ENCODE peak calls at places on chromosomes 2 and 18, in seven cellular contexts. K, A, Q, M, G, V and H are unnamed samples.

GRCh38 chr2:86072271-86072858 is 33.3 kb downstream of the POLR1A start:
- DNase-seq in K (no peak), A (no peak), Q (peak; percentile 49), M (no peak), G (peak; percentile 53), V (peak; percentile 89), H (peak; percentile 30)

GRCh38 chr18:45384137-45384998 is 230.9 kb upstream of the SLC14A2 start:
- DNase-seq in K (peak; percentile 59), A (no peak), Q (peak; percentile 59), M (peak; percentile 60), G (peak; percentile 59), V (peak; percentile 67), H (peak; percentile 28)

GRCh38 chr18:79516441-79516931 is 120.8 kb downstream of the NFATC1 start:
- DNase-seq in K (no peak), A (no peak), Q (no peak), M (peak; percentile 29), G (no peak), V (no peak), H (no peak)

GRCh38 chr2:221848286-221848685 is 276.2 kb upstream of the EPHA4 start:
- DNase-seq in K (peak; percentile 19), A (no peak), Q (no peak), M (no peak), G (no peak), V (no peak), H (no peak)

GRCh38 chr2:96856776-96857673 is 791 bp downstream of the ANKRD39 start:
- DNase-seq in K (no peak), A (no peak), Q (no peak), M (no peak), G (no peak), V (no peak), H (no peak)

GRCh38 chr2:48514591-48514990 is 15.4 kb upstream of the STON1 start:
- DNase-seq in K (no peak), A (no peak), Q (peak; percentile 70), M (no peak), G (no peak), V (no peak), H (no peak)

GRCh38 chr2:118774458-118775133 is 72.9 kb downstream of the EN1 start:
- DNase-seq in K (peak; percentile 60), A (no peak), Q (peak; percentile 44), M (peak; percentile 56), G (peak; percentile 49), V (peak; percentile 60), H (no peak)

GRCh38 chr2:27154990-27155615 is 6.3 kb downstream of the TCF23 start:
- DNase-seq in K (peak; percentile 41), A (no peak), Q (peak; percentile 70), M (no peak), G (no peak), V (no peak), H (no peak)

GRCh38 chr2:67919490-67919889 is 143.3 kb downstream of the C1D start:
- DNase-seq in K (no peak), A (no peak), Q (no peak), M (no peak), G (no peak), V (no peak), H (no peak)

GRCh38 chr2:58428553-58429284 is 187.6 kb upstream of the FANCL start:
- DNase-seq in K (no peak), A (no peak), Q (peak; percentile 43), M (no peak), G (no peak), V (peak; percentile 16), H (peak; percentile 71)

GRCh38 chr2:160906878-160907277 is 253.3 kb upstream of the TANK start:
- DNase-seq in K (no peak), A (no peak), Q (no peak), M (no peak), G (no peak), V (no peak), H (no peak)

GRCh38 chr2:138272524-138273210 is 228.9 kb upstream of the SPOPL start:
- DNase-seq in K (no peak), A (no peak), Q (no peak), M (no peak), G (no peak), V (no peak), H (no peak)

GRCh38 chr2:138086556-138086955 is 122.3 kb downstream of the HNMT start:
- DNase-seq in K (no peak), A (no peak), Q (no peak), M (no peak), G (no peak), V (no peak), H (no peak)

GRCh38 chr2:3574155-3574554 is 905 bp upstream of the RPS7 start:
- DNase-seq in K (no peak), A (no peak), Q (no peak), M (no peak), G (no peak), V (no peak), H (no peak)

GRCh38 chr2:233385489-233386044 is 31.3 kb downstream of the DGKD start:
- DNase-seq in K (no peak), A (no peak), Q (no peak), M (no peak), G (no peak), V (no peak), H (no peak)

GRCh38 chr2:138997849-138998517 is 217.8 kb upstream of the NXPH2 start:
- DNase-seq in K (peak; percentile 68), A (no peak), Q (no peak), M (no peak), G (no peak), V (no peak), H (no peak)

GRCh38 chr2:46002507-46002883 is 294.7 kb upstream of the EPAS1 start:
- DNase-seq in K (no peak), A (no peak), Q (no peak), M (no peak), G (no peak), V (no peak), H (no peak)

GRCh38 chr2:73886357-73886756 is 6.5 kb upstream of the ACTG2 start:
- DNase-seq in K (no peak), A (no peak), Q (no peak), M (no peak), G (no peak), V (no peak), H (no peak)

GRCh38 chr2:63001576-63001975 is 49.1 kb upstream of the OTX1 start:
- DNase-seq in K (no peak), A (no peak), Q (no peak), M (no peak), G (no peak), V (no peak), H (no peak)

GRCh38 chr18:44914028-44914427 is 233.3 kb downstream of the SETBP1 start:
- DNase-seq in K (no peak), A (no peak), Q (no peak), M (no peak), G (no peak), V (no peak), H (no peak)

DNA sequence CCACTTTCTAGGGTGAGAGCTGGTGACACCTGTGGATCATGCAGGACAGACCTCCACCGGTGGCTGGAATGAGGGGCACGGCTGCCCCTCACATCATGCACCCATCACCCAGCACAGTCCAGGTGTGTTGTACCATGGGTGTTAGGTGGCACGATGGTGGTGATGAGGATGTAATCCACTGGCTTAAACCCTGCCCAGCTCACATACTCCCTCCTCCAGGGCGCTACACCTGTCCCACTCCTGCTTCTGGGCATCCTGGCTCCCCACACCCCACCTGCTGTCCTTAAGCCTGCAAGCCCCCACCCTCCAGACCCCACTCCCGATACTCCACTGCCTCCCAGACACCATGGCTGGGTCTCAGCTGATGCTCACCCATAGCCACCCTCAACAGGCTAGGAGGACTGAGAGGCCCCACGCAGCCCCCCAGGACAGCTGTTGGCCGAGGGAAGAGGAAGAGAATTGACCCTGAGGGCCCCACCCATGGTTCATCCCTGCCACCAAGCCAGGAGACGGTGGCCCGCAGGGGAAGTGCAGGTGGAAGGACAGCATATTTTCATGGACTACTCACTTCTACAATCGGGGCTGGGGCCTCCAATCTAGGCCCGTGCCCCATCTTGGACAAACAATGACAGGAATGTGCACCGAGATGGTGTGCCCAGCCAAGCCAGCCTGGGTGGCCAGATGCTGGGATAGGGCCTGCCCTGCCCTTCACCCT is 34.3 kb downstream of the MAL start:
- DNase-seq in K (no peak), A (no peak), Q (no peak), M (no peak), G (no peak), V (no peak), H (no peak)
- H3K27ac ChIP-seq in K (no peak overlapping the region), A (no peak overlapping the region), Q (no peak overlapping the region), M (no peak overlapping the region), G (no peak overlapping the region), V (peak overlapping the region; percentile 13), H (peak overlapping the region; percentile 99)

GRCh38 chr2:69306612-69306896 is 80.5 kb downstream of the GFPT1 start:
- DNase-seq in K (no peak), A (no peak), Q (no peak), M (no peak), G (no peak), V (no peak), H (no peak)

GRCh38 chr2:69305712-69306611 is 81.1 kb downstream of the GFPT1 start:
- DNase-seq in K (no peak), A (no peak), Q (peak; percentile 70), M (no peak), G (peak; percentile 40), V (no peak), H (no peak)

GRCh38 chr2:69306897-69307695 is 79.9 kb downstream of the GFPT1 start:
- DNase-seq in K (peak; percentile 70), A (peak; percentile 33), Q (peak; percentile 93), M (peak; percentile 85), G (peak; percentile 89), V (peak; percentile 71), H (peak; percentile 18)

GRCh38 chr2:69308338-69308737 is 78.7 kb downstream of the GFPT1 start:
- DNase-seq in K (no peak), A (no peak), Q (no peak), M (no peak), G (no peak), V (no peak), H (no peak)

GRCh38 chr2:69307696-69308064 is 79.3 kb downstream of the GFPT1 start:
- DNase-seq in K (no peak), A (no peak), Q (no peak), M (no peak), G (no peak), V (no peak), H (no peak)
- H3K27ac ChIP-seq in K (peak overlapping the region; percentile 23), A (no peak overlapping the region), Q (no peak overlapping the region), M (peak overlapping the region; percentile 64), G (peak overlapping the region; percentile 97), V (no peak overlapping the region), H (no peak overlapping the region)

DNA sequence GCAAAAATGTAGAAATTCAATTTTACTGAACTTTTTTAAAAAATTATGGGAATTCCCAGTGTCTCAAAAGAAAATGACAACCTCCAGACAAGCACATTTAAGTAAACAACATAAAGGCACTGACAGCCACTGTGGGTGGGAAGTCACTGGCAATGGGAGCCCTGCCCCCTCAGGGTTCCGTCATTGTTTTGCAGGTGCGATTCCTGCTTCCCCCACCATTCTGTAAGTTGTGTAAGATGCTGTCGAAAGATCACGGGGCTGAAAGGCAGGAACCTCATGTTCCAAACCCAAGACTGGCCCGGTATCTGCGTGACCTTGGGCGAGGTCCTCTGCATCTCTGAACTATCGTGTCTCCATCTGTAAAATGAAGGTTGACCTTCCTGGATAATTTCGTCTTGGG is 15.8 kb upstream of the ASPRV1 start:
- DNase-seq in K (no peak), A (no peak), Q (no peak), M (peak; percentile 16), G (no peak), V (no peak), H (no peak)
- H3K27ac ChIP-seq in K (no peak overlapping the region), A (no peak overlapping the region), Q (no peak overlapping the region), M (no peak overlapping the region), G (no peak overlapping the region), V (no peak overlapping the region), H (no peak overlapping the region)

GRCh38 chr2:47076126-47076506 is 79.0 kb downstream of the STPG4 start:
- DNase-seq in K (no peak), A (no peak), Q (no peak), M (no peak), G (no peak), V (no peak), H (no peak)
- H3K27ac ChIP-seq in K (peak overlapping the region; percentile 83), A (peak overlapping the region; percentile 40), Q (no peak overlapping the region), M (peak overlapping the region; percentile 56), G (peak overlapping the region; percentile 75), V (peak overlapping the region; percentile 42), H (peak overlapping the region; percentile 75)